ENCODE peak calls at places on chromosomes 7 and 10, in nine cellular contexts. S, R, J, Y, G, T, I, Z and N are unnamed samples.

GRCh38 chr10:101182936-101183335 is 46.3 kb downstream of the LBX1 start:
- DNase-seq in S (no peak), R (no peak), J (no peak), Y (no peak), G (no peak), T (no peak), I (no peak), Z (no peak), N (no peak)

GRCh38 chr7:145169908-145170307 is 334.1 kb upstream of the TPK1 start:
- DNase-seq in S (peak; percentile 23), R (no peak), J (no peak), Y (no peak), G (no peak), T (no peak), I (no peak), Z (no peak), N (no peak)

GRCh38 chr10:131464789-131465188 is 153.3 kb upstream of the TCERG1L start:
- DNase-seq in S (no peak), R (no peak), J (no peak), Y (no peak), G (no peak), T (no peak), I (no peak), Z (no peak), N (peak; percentile 26)

GRCh38 chr7:100946766-100947365 is 2.5 kb upstream of the MUC3A start:
- DNase-seq in S (no peak), R (no peak), J (no peak), Y (no peak), G (no peak), T (no peak), I (no peak), Z (no peak), N (no peak)

GRCh38 chr7:141709318-141709717 is 1.2 kb downstream of the WEE2 start:
- DNase-seq in S (no peak), R (no peak), J (no peak), Y (no peak), G (no peak), T (no peak), I (no peak), Z (no peak), N (no peak)

GRCh38 chr10:15486404-15486803 is 115.3 kb upstream of the FAM171A1 start:
- DNase-seq in S (no peak), R (no peak), J (no peak), Y (no peak), G (no peak), T (no peak), I (no peak), Z (no peak), N (no peak)

GRCh38 chr10:6912929-6913328 is 332.9 kb upstream of the PRKCQ start:
- DNase-seq in S (no peak), R (no peak), J (no peak), Y (no peak), G (no peak), T (no peak), I (no peak), Z (no peak), N (no peak)

GRCh38 chr7:137399827-137400823 is 56.6 kb upstream of the PTN start:
- DNase-seq in S (no peak), R (no peak), J (no peak), Y (no peak), G (no peak), T (no peak), I (no peak), Z (no peak), N (peak; percentile 62)

GRCh38 chr10:60513281-60513680 is 123.6 kb upstream of the ANK3 start:
- DNase-seq in S (no peak), R (peak; percentile 17), J (no peak), Y (no peak), G (no peak), T (no peak), I (no peak), Z (no peak), N (no peak)

GRCh38 chr7:149279111-149279743 is 17.2 kb downstream of the ZNF783 start:
- DNase-seq in S (no peak), R (no peak), J (no peak), Y (no peak), G (no peak), T (no peak), I (no peak), Z (no peak), N (peak; percentile 45)

GRCh38 chr10:22427101-22427500 is 81.8 kb downstream of the SPAG6 start:
- DNase-seq in S (no peak), R (no peak), J (no peak), Y (no peak), G (no peak), T (no peak), I (no peak), Z (no peak), N (peak; percentile 83)

GRCh38 chr10:122449153-122449552 is 5.3 kb upstream of the ARMS2 start:
- DNase-seq in S (no peak), R (no peak), J (no peak), Y (no peak), G (no peak), T (no peak), I (no peak), Z (no peak), N (no peak)

GRCh38 chr10:69858201-69858600 is 56.5 kb downstream of the COL13A1 start:
- DNase-seq in S (no peak), R (no peak), J (no peak), Y (no peak), G (no peak), T (no peak), I (no peak), Z (no peak), N (no peak)

GRCh38 chr7:156026076-156027002 is 214.1 kb upstream of the SHH start:
- DNase-seq in S (no peak), R (no peak), J (no peak), Y (no peak), G (no peak), T (no peak), I (no peak), Z (no peak), N (peak; percentile 43)

GRCh38 chr10:103493911-103494877 is 689 bp downstream of the NEURL1 start:
- DNase-seq in S (no peak), R (peak; percentile 42), J (no peak), Y (no peak), G (peak; percentile 21), T (no peak), I (peak; percentile 49), Z (peak; percentile 10), N (no peak)

GRCh38 chr7:39987641-39988347 is 37.7 kb downstream of the CDK13 start:
- DNase-seq in S (no peak), R (no peak), J (no peak), Y (no peak), G (no peak), T (no peak), I (no peak), Z (no peak), N (no peak)

GRCh38 chr10:112218960-112219359 is 35.4 kb upstream of the GPAM start:
- DNase-seq in S (no peak), R (no peak), J (no peak), Y (no peak), G (no peak), T (no peak), I (no peak), Z (no peak), N (peak; percentile 69)

GRCh38 chr10:24223953-24224352 is 15.0 kb downstream of the KIAA1217 start:
- DNase-seq in S (no peak), R (no peak), J (no peak), Y (no peak), G (no peak), T (no peak), I (no peak), Z (no peak), N (no peak)

GRCh38 chr7:140494877-140495276 is 15.6 kb upstream of the MKRN1 start:
- DNase-seq in S (no peak), R (no peak), J (no peak), Y (no peak), G (no peak), T (no peak), I (no peak), Z (no peak), N (no peak)

GRCh38 chr10:124152139-124152780 is 58.9 kb upstream of the CHST15 start:
- DNase-seq in S (peak; percentile 72), R (no peak), J (no peak), Y (peak; percentile 72), G (no peak), T (peak; percentile 41), I (no peak), Z (no peak), N (peak; percentile 87)

GRCh38 chr7:134472572-134473242 is 13.8 kb upstream of the AKR1B1 start:
- DNase-seq in S (no peak), R (no peak), J (no peak), Y (no peak), G (no peak), T (no peak), I (no peak), Z (no peak), N (no peak)